ENCODE peak calls at places on chromosomes 11 and 22, in four cellular contexts. R is H1, L is progenitor cell of endocrine pancreas, Y is fibroblast of pulmonary artery. I is an unnamed sample.
A peak's percentile ranks its signal among the peaks of the same experiment; 100 is the strongest.

GRCh38 chr22:35348703-35349102 is 32.2 kb upstream of the HMOX1 start:
- DNase-seq in L (no peak), Y (no peak), R (no peak), I (no peak)

GRCh38 chr11:75654314-75654713 is 14.5 kb downstream of the MAP6 start:
- DNase-seq in L (no peak), R (no peak), Y (peak; percentile 27), I (no peak)

GRCh38 chr22:29202231-29203192 is 3.2 kb upstream of the EMID1 start:
- DNase-seq in Y (peak; percentile 62), L (no peak), R (no peak), I (peak; percentile 52)

GRCh38 chr11:33017478-33017877 is 1.8 kb downstream of the DEPDC7 start:
- DNase-seq in L (no peak), R (no peak), Y (no peak), I (no peak)

GRCh38 chr22:23325183-23325582 is 144.9 kb downstream of the BCR start:
- DNase-seq in R (no peak), Y (no peak), L (no peak), I (no peak)

GRCh38 chr11:64713031-64713780 is 9.8 kb downstream of the NRXN2 start:
- DNase-seq in L (peak; percentile 48), R (no peak), Y (peak; percentile 44), I (peak; percentile 58)

GRCh38 chr11:47599821-47600377 is 5.7 kb upstream of the C1QTNF4 start:
- DNase-seq in L (no peak), Y (no peak), R (no peak), I (no peak)

GRCh38 chr11:100832851-100833250 is 145.8 kb downstream of the ARHGAP42 start:
- DNase-seq in L (no peak), R (no peak), Y (no peak), I (no peak)

GRCh38 chr11:29326757-29327156 is 690.1 kb downstream of the KCNA4 start:
- DNase-seq in Y (no peak), L (no peak), R (no peak), I (no peak)

GRCh38 chr11:111937461-111937769 is 272 bp downstream of the DIXDC1 start:
- DNase-seq in Y (no peak), R (no peak), L (no peak), I (no peak)

GRCh38 chr11:62614275-62614674 is 1.2 kb downstream of the ROM1 start:
- DNase-seq in R (no peak), Y (no peak), L (no peak), I (no peak)

GRCh38 chr11:115244758-115245157 is 259.5 kb downstream of the CADM1 start:
- DNase-seq in L (no peak), Y (no peak), R (no peak), I (no peak)

GRCh38 chr11:4851033-4851432 is 2.0 kb upstream of the OR51S1 start:
- DNase-seq in L (no peak), Y (peak; percentile 68), R (no peak), I (peak; percentile 5)

GRCh38 chr11:74057251-74058151 is 48.6 kb upstream of the UCP3 start:
- DNase-seq in R (no peak), Y (peak; percentile 45), L (no peak), I (peak; percentile 84)

GRCh38 chr11:23278121-23278520 is 417.8 kb upstream of the CCDC179 start:
- DNase-seq in Y (peak; percentile 6), R (no peak), L (no peak), I (peak; percentile 52)

GRCh38 chr11:133905677-133906156 is 51.1 kb downstream of the IGSF9B start:
- DNase-seq in R (no peak), L (no peak), Y (no peak), I (no peak)

GRCh38 chr11:15493921-15494630 is 379.4 kb downstream of the INSC start:
- DNase-seq in R (no peak), Y (peak; percentile 2), L (no peak), I (peak; percentile 60)

GRCh38 chr22:18977824-18978425 is 41.8 kb upstream of the PRODH start:
- DNase-seq in Y (no peak), L (no peak), R (no peak), I (no peak)

GRCh38 chr11:19345519-19345847 is 104.7 kb upstream of the E2F8 start:
- DNase-seq in L (no peak), Y (peak; percentile 31), R (no peak), I (no peak)

GRCh38 chr11:1153951-1154487 is 3.7 kb upstream of the MUC5AC start:
- DNase-seq in Y (peak; percentile 91), L (peak; percentile 8), R (no peak), I (peak; percentile 81)

GRCh38 chr11:78080818-78081495 is 1.3 kb upstream of the NDUFC2 start:
- DNase-seq in L (no peak), R (no peak), Y (peak; percentile 80), I (peak; percentile 81)

GRCh38 chr22:33726294-33726711 is 194.0 kb downstream of the LARGE1 start:
- DNase-seq in R (no peak), L (no peak), Y (peak; percentile 54), I (peak; percentile 34)

GRCh38 chr11:10488581-10489443 is 33.7 kb downstream of the AMPD3 start:
- DNase-seq in Y (no peak), L (no peak), R (no peak), I (no peak)

GRCh38 chr22:38417252-38418060 is 37.5 kb downstream of the KCNJ4 start:
- DNase-seq in Y (no peak), L (no peak), R (no peak), I (no peak)

GRCh38 chr11:120569903-120570302 is 58.4 kb downstream of the GRIK4 start:
- DNase-seq in R (no peak), L (no peak), Y (no peak), I (no peak)

GRCh38 chr11:35621620-35622019 is 3.4 kb downstream of the FJX1 start:
- DNase-seq in L (no peak), R (no peak), Y (peak; percentile 33), I (peak; percentile 75)

GRCh38 chr11:45282070-45282469 is 4.1 kb downstream of the SYT13 start:
- DNase-seq in R (no peak), L (no peak), Y (no peak), I (no peak)

GRCh38 chr22:17199131-17199731 is 20.0 kb downstream of the ADA2 start:
- DNase-seq in R (peak; percentile 39), L (peak; percentile 21), Y (peak; percentile 64), I (peak; percentile 31)

GRCh38 chr11:16587670-16588069 is 150.8 kb upstream of the C11orf58 start:
- DNase-seq in R (no peak), Y (no peak), L (no peak), I (no peak)

GRCh38 chr11:48013269-48013901 is 33.0 kb downstream of the PTPRJ start:
- DNase-seq in L (no peak), R (no peak), Y (peak; percentile 47), I (no peak)

GRCh38 chr11:111938687-111939160 is 1.6 kb downstream of the DIXDC1 start:
- DNase-seq in L (no peak), Y (peak; percentile 52), R (no peak), I (peak; percentile 58)

DNA sequence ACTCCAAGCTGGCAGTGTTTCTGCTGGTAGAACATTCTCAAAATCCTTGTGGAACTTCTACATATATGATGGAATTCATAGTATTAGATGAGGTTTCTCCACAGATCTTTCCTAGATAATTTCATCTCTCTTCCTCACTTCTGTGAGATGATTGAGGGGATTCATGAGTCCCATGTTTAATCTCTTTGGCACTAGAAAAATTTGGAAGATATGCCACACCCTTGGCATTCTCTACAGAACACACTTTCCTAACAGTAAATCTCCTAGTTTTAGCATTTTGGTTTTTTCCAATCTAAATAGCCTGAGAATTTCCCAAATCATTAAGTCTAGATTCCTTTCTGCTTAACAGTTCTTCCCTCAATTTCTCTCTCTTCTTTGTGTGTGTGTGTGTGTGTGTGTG is 35.3 kb downstream of the MED15 start:
- DNase-seq in R (no peak), Y (no peak), L (no peak), I (no peak)
- TF ChIP-seq CTCF in R (no peak), Y (no peak), L (no peak), I (no peak)

DNA sequence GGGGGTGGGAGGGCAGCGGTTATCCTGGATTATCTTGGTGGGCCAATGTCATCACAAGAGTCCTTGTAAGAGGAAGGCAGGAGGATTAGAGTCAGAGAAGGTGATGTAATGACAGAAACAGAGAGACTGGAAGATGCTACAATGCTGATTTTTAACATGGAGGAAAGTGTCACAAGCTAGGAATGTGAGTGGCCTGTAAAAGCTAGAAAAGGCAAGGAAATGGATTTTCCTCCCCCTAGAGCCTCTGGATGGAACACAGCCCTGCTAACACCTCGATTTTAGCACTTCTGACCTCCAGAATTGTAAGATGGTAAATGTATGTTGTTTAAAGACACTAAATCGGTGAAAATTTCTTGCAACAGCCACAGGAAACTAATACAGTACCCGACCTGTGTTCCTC is 109.3 kb downstream of the MN1 start:
- DNase-seq in R (no peak), L (no peak), Y (no peak), I (no peak)
- TF ChIP-seq CTCF in R (no peak), L (no peak), Y (no peak), I (no peak)

GRCh38 chr11:59142530-59143507 is at the start of gene FAM111A:
- DNase-seq in Y (peak; percentile 85), R (peak; percentile 67), L (peak; percentile 67), I (peak; percentile 91)
- TF ChIP-seq CTCF in Y (peak; percentile 33), R (peak; percentile 25), L (peak; percentile 49), I (peak; percentile 20)

DNA sequence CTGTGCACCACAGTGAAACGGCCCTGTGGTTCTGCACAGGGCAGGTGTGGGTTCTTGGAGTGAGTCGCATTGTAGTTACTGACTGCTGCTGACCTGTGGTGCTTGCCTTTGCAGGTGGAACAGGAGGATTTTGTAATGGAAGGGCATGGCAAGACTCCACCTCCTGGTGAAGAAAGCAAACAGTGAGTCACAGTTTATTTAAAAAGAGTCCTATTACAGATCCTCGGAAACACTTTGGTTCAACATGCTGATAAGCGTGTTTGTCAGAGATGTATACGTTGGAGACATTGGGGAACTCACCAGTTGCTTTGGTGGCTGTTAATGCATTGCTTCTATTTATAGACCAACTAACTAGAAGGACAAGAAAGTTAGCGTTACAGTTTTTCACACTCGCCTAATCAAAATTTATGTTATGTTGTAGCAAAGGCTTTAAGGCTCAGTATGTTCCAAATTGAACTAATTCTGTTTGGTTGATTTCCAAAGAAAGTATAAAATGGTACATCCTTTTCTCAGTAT is 21.7 kb upstream of the TNRC6B start:
- DNase-seq in R (peak; percentile 19), L (no peak), Y (peak; percentile 57), I (peak; percentile 83)
- TF ChIP-seq CTCF in R (peak; percentile 28), L (peak; percentile 22), Y (peak; percentile 27), I (peak; percentile 31)